ENCODE peak calls at places on chromosomes 12 and 14, in four cellular contexts. One of them, this sample, is unnamed.

GRCh38 chr14:76673261-76673660 is 88.0 kb upstream of the VASH1 start:
- DNase-seq in tibial artery: no peak
- DNase-seq in ovary: no peak
- DNase-seq in fibroblast of lung: no peak
- DNase-seq in this sample: no peak

GRCh38 chr14:100564506-100564905 is 22.7 kb downstream of the BEGAIN start:
- DNase-seq in tibial artery: no peak
- DNase-seq in ovary: no peak
- DNase-seq in fibroblast of lung: no peak
- DNase-seq in this sample: no peak

GRCh38 chr12:103391103-103391502 is 104.7 kb downstream of the C12orf42 start:
- DNase-seq in tibial artery: no peak
- DNase-seq in ovary: no peak
- DNase-seq in fibroblast of lung: no peak
- DNase-seq in this sample: no peak

GRCh38 chr12:30989754-30990153 is 63.2 kb downstream of the TSPAN11 start:
- DNase-seq in tibial artery: no peak
- DNase-seq in ovary: no peak
- DNase-seq in fibroblast of lung: no peak
- DNase-seq in this sample: no peak

GRCh38 chr14:23569443-23570151 is 2.0 kb upstream of the AP1G2 start:
- DNase-seq in tibial artery: no peak
- DNase-seq in ovary: no peak
- DNase-seq in fibroblast of lung: no peak
- DNase-seq in this sample: no peak

GRCh38 chr12:55720894-55721444 is 776 bp downstream of the RDH5 start:
- DNase-seq in tibial artery: peak; percentile 86
- DNase-seq in ovary: no peak
- DNase-seq in fibroblast of lung: peak; percentile 93
- DNase-seq in this sample: peak; percentile 96

GRCh38 chr12:90260136-90260535 is 551.5 kb upstream of the ATP2B1 start:
- DNase-seq in tibial artery: no peak
- DNase-seq in ovary: no peak
- DNase-seq in fibroblast of lung: no peak
- DNase-seq in this sample: no peak

GRCh38 chr12:49367381-49368239 is at the start of gene SPATS2:
- DNase-seq in tibial artery: peak; percentile 92
- DNase-seq in ovary: no peak
- DNase-seq in fibroblast of lung: no peak
- DNase-seq in this sample: peak; percentile 96

GRCh38 chr14:24068711-24069410 is 2.5 kb upstream of the CPNE6 start:
- DNase-seq in tibial artery: no peak
- DNase-seq in ovary: no peak
- DNase-seq in fibroblast of lung: no peak
- DNase-seq in this sample: no peak

GRCh38 chr14:30045720-30046119 is 118.1 kb upstream of the PRKD1 start:
- DNase-seq in tibial artery: no peak
- DNase-seq in ovary: no peak
- DNase-seq in fibroblast of lung: no peak
- DNase-seq in this sample: no peak

GRCh38 chr14:82009076-82009475 is 475.4 kb upstream of the SEL1L start:
- DNase-seq in tibial artery: no peak
- DNase-seq in ovary: no peak
- DNase-seq in fibroblast of lung: no peak
- DNase-seq in this sample: no peak

GRCh38 chr14:105200074-105200473 is 19.0 kb upstream of the NUDT14 start:
- DNase-seq in tibial artery: no peak
- DNase-seq in ovary: no peak
- DNase-seq in fibroblast of lung: no peak
- DNase-seq in this sample: no peak

GRCh38 chr12:34598851-34599529 is 576.7 kb downstream of the ALG10 start:
- DNase-seq in tibial artery: no peak
- DNase-seq in ovary: peak; percentile 1
- DNase-seq in fibroblast of lung: no peak
- DNase-seq in this sample: peak; percentile 13

GRCh38 chr14:79278798-79279644 is 932.3 kb downstream of the DIO2 start:
- DNase-seq in tibial artery: peak; percentile 52
- DNase-seq in ovary: peak; percentile 21
- DNase-seq in fibroblast of lung: peak; percentile 83
- DNase-seq in this sample: peak; percentile 47

GRCh38 chr14:95903616-95904107 is 27.0 kb downstream of the TUNAR start:
- DNase-seq in tibial artery: no peak
- DNase-seq in ovary: no peak
- DNase-seq in fibroblast of lung: no peak
- DNase-seq in this sample: no peak

GRCh38 chr12:106195638-106196037 is 52.2 kb downstream of the CKAP4 start:
- DNase-seq in tibial artery: peak; percentile 81
- DNase-seq in ovary: peak; percentile 46
- DNase-seq in fibroblast of lung: peak; percentile 64
- DNase-seq in this sample: peak; percentile 91

GRCh38 chr14:95463173-95463901 is 53.1 kb downstream of the SYNE3 start:
- DNase-seq in tibial artery: no peak
- DNase-seq in ovary: no peak
- DNase-seq in fibroblast of lung: no peak
- DNase-seq in this sample: peak; percentile 67

GRCh38 chr12:62533755-62534107 is 67.1 kb downstream of the MON2 start:
- DNase-seq in tibial artery: no peak
- DNase-seq in ovary: no peak
- DNase-seq in fibroblast of lung: no peak
- DNase-seq in this sample: no peak

GRCh38 chr12:116273813-116274551 is 3.5 kb downstream of the MED13L start:
- DNase-seq in tibial artery: no peak
- DNase-seq in ovary: no peak
- DNase-seq in fibroblast of lung: no peak
- DNase-seq in this sample: no peak

GRCh38 chr14:55281316-55281839 is 10.2 kb downstream of the FBXO34 start:
- DNase-seq in tibial artery: no peak
- DNase-seq in ovary: no peak
- DNase-seq in fibroblast of lung: no peak
- DNase-seq in this sample: no peak
- H3K9me3 ChIP-seq in tibial artery: no peaks in the 10 kb centered on the region
- H3K9me3 ChIP-seq in ovary: no peaks in the 10 kb centered on the region
- H3K9me3 ChIP-seq in fibroblast of lung: no peaks in the 10 kb centered on the region
- H3K9me3 ChIP-seq in this sample: no peaks in the 10 kb centered on the region

GRCh38 chr14:68608235-68608962 is 184.5 kb downstream of the ZFP36L1 start:
- DNase-seq in tibial artery: peak; percentile 66
- DNase-seq in ovary: no peak
- DNase-seq in fibroblast of lung: no peak
- DNase-seq in this sample: no peak

GRCh38 chr14:68610251-68610793 is 182.5 kb downstream of the ZFP36L1 start:
- DNase-seq in tibial artery: no peak
- DNase-seq in ovary: no peak
- DNase-seq in fibroblast of lung: no peak
- DNase-seq in this sample: no peak

GRCh38 chr14:68612049-68612448 is 180.8 kb downstream of the ZFP36L1 start:
- DNase-seq in tibial artery: no peak
- DNase-seq in ovary: no peak
- DNase-seq in fibroblast of lung: peak; percentile 36
- DNase-seq in this sample: peak; percentile 36

GRCh38 chr14:68609012-68609411 is 183.9 kb downstream of the ZFP36L1 start:
- DNase-seq in tibial artery: no peak
- DNase-seq in ovary: no peak
- DNase-seq in fibroblast of lung: no peak
- DNase-seq in this sample: no peak

GRCh38 chr14:68611611-68612010 is 181.3 kb downstream of the ZFP36L1 start:
- DNase-seq in tibial artery: no peak
- DNase-seq in ovary: no peak
- DNase-seq in fibroblast of lung: no peak
- DNase-seq in this sample: no peak
- TF ChIP-seq CTCF in tibial artery: no peak
- TF ChIP-seq CTCF in ovary: no peak
- TF ChIP-seq CTCF in fibroblast of lung: no peak
- TF ChIP-seq CTCF in this sample: no peak

GRCh38 chr12:10368206-10369171 is 21.4 kb downstream of the KLRK1 start:
- DNase-seq in tibial artery: no peak
- DNase-seq in ovary: peak; percentile 51
- DNase-seq in fibroblast of lung: no peak
- DNase-seq in this sample: no peak
- H3K4me1 ChIP-seq in tibial artery: peaks cover 6% of the 10 kb centered on the region
- H3K4me1 ChIP-seq in ovary: peaks cover 9% of the 10 kb centered on the region
- H3K4me1 ChIP-seq in fibroblast of lung: peaks cover 9% of the 10 kb centered on the region
- H3K4me1 ChIP-seq in this sample: peaks cover 9% of the 10 kb centered on the region

GRCh38 chr12:61282790-61283575 is 977.2 kb upstream of the USP15 start:
- DNase-seq in tibial artery: no peak
- DNase-seq in ovary: no peak
- DNase-seq in fibroblast of lung: peak; percentile 2
- DNase-seq in this sample: no peak
- H3K9me3 ChIP-seq in tibial artery: no peaks in the 10 kb centered on the region
- H3K9me3 ChIP-seq in ovary: no peaks in the 10 kb centered on the region
- H3K9me3 ChIP-seq in fibroblast of lung: no peaks in the 10 kb centered on the region
- H3K9me3 ChIP-seq in this sample: peaks cover 7% of the 10 kb centered on the region

GRCh38 chr14:80464531-80465149 is 253.3 kb upstream of the DIO2 start:
- DNase-seq in tibial artery: no peak
- DNase-seq in ovary: no peak
- DNase-seq in fibroblast of lung: no peak
- DNase-seq in this sample: no peak

GRCh38 chr14:80465541-80466220 is 254.4 kb upstream of the DIO2 start:
- DNase-seq in tibial artery: no peak
- DNase-seq in ovary: no peak
- DNase-seq in fibroblast of lung: no peak
- DNase-seq in this sample: no peak

DNA sequence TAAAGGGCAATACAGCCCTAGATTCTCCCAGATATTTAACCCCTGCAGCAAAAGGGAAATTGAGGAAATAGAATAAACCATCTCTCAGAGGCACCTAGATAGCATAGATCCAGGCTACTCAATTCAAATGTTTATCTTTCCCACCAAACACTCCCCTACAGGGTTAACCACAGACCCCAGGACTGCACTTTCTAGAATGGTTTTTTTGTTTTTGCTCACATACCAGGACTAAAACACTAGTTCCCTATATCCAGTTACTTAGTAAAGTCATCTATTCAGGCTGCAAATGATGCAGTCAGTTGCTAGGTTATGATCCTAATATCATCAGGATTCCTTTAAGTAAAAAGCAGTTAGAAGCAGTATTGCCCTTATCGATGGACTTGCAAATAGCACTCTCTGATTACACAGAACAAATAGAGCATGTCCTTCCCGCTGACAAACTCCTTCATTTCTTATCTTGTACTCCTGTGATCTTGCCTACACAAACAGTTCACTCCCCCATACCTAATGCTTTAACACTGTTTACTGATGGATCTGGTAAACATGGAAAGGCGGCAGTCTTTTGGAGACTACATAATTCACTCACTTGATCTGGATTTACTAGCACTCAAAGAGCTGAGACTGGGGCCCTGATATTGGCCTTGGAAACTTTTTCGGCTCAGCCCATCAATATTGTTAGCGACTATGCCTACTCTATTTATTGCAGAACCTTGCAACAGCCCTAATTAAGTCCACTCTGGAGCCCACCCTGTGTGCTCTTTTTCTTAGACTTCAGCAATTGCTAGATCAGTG is 257.2 kb upstream of the DIO2 start:
- DNase-seq in tibial artery: no peak
- DNase-seq in ovary: no peak
- DNase-seq in fibroblast of lung: no peak
- DNase-seq in this sample: no peak
- TF ChIP-seq CTCF in tibial artery: no peak
- TF ChIP-seq CTCF in ovary: no peak
- TF ChIP-seq CTCF in fibroblast of lung: no peak
- TF ChIP-seq CTCF in this sample: no peak

DNA sequence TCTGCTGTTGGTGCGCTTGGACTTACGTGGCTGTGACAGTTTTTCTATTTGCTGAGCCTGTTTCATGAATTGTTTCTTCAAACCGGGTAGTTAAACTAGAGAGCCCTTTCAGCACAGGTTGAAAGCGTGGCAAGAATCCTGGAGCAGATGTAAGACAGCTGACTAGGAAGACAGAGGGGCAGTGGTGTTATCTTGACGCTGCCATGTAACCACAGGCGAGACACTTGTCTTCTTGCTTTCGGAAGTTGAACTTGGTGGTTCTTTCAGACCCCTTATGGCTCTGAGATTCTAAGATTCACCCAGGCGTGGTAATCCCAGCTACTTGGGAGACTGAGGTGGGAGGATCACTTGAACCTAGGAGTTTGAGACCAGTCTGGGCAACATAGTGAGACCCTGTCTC is 4.3 kb downstream of the EMP1 start:
- DNase-seq in tibial artery: no peak
- DNase-seq in ovary: no peak
- DNase-seq in fibroblast of lung: no peak
- DNase-seq in this sample: no peak
- H3K4me1 ChIP-seq in tibial artery: peaks cover 6% of the 10 kb centered on the region
- H3K4me1 ChIP-seq in ovary: peaks cover 5% of the 10 kb centered on the region
- H3K4me1 ChIP-seq in fibroblast of lung: peaks cover 40% of the 10 kb centered on the region
- H3K4me1 ChIP-seq in this sample: peaks cover 3% of the 10 kb centered on the region

GRCh38 chr12:73274972-73275371 is 1002.8 kb downstream of the TRHDE start:
- DNase-seq in tibial artery: no peak
- DNase-seq in ovary: no peak
- DNase-seq in fibroblast of lung: no peak
- DNase-seq in this sample: no peak
- H3K9me3 ChIP-seq in tibial artery: no peaks in the 10 kb centered on the region
- H3K9me3 ChIP-seq in ovary: no peaks in the 10 kb centered on the region
- H3K9me3 ChIP-seq in fibroblast of lung: no peaks in the 10 kb centered on the region
- H3K9me3 ChIP-seq in this sample: no peaks in the 10 kb centered on the region